ENCODE peak calls at places on chromosome 15, in five cellular contexts. Z, R, S, V and I are unnamed samples.

GRCh38 chr15:81189583-81190283 is 6.9 kb upstream of the IL16 start:
- DNase-seq in Z (peak), R (no peak), S (peak), V (peak), I (peak)

GRCh38 chr15:78915341-78916087 is 29.3 kb downstream of the CTSH start:
- DNase-seq in Z (peak), R (no peak), S (no peak), V (no peak), I (no peak)

GRCh38 chr15:70362911-70363310 is 265.2 kb upstream of the TLE3 start:
- DNase-seq in Z (peak), R (peak), S (no peak), V (peak), I (peak)

GRCh38 chr15:60526127-60526616 is 47.2 kb upstream of the ICE2 start:
- DNase-seq in Z (no peak), R (peak), S (peak), V (peak), I (no peak)

GRCh38 chr15:48424076-48424475 is 92.8 kb downstream of the DUT start:
- DNase-seq in Z (peak), R (no peak), S (no peak), V (no peak), I (no peak)

GRCh38 chr15:49187537-49188245 is 17.6 kb downstream of the GALK2 start:
- DNase-seq in Z (peak), R (no peak), S (no peak), V (no peak), I (no peak)

GRCh38 chr15:99197861-99198260 is 51.5 kb downstream of the TTC23 start:
- DNase-seq in Z (no peak), R (no peak), S (no peak), V (no peak), I (no peak)

GRCh38 chr15:93029613-93030429 is 59.2 kb downstream of the RGMA start:
- DNase-seq in Z (peak), R (no peak), S (peak), V (no peak), I (no peak)

GRCh38 chr15:33031324-33031736 is 163.2 kb downstream of the FMN1 start:
- DNase-seq in Z (peak), R (no peak), S (no peak), V (no peak), I (no peak)

GRCh38 chr15:31248263-31248662 is 78.4 kb upstream of the KLF13 start:
- DNase-seq in Z (no peak), R (no peak), S (no peak), V (no peak), I (no peak)

GRCh38 chr15:67097424-67097823 is 32.0 kb downstream of the SMAD3 start:
- DNase-seq in Z (no peak), R (no peak), S (no peak), V (no peak), I (no peak)
- H3K27ac ChIP-seq in Z (peak), R (peak), S (peak), V (peak), I (peak)

DNA sequence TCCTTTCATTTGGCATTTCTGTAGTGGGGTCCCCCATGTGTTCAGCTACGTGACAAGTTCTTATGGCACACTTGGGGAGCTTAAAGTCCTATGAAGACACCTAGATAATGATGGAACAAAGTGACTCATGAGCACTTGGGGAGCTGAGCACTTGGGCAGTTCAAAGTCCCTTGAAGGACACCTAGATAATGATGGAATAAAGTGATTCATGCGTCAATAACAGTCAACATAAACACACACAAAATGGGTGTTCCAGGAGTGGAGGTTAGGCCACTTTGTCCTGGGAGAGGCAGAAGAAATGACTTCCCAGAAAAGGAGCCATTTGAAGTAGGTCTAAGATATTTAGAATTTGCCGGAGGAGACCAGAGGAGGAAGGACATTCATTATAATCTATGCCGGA is 66.6 kb downstream of the LDHAL6B start:
- DNase-seq in Z (no peak), R (no peak), S (no peak), V (no peak), I (no peak)
- H3K27ac ChIP-seq in Z (no peak), R (no peak), S (no peak), V (no peak), I (no peak)

DNA sequence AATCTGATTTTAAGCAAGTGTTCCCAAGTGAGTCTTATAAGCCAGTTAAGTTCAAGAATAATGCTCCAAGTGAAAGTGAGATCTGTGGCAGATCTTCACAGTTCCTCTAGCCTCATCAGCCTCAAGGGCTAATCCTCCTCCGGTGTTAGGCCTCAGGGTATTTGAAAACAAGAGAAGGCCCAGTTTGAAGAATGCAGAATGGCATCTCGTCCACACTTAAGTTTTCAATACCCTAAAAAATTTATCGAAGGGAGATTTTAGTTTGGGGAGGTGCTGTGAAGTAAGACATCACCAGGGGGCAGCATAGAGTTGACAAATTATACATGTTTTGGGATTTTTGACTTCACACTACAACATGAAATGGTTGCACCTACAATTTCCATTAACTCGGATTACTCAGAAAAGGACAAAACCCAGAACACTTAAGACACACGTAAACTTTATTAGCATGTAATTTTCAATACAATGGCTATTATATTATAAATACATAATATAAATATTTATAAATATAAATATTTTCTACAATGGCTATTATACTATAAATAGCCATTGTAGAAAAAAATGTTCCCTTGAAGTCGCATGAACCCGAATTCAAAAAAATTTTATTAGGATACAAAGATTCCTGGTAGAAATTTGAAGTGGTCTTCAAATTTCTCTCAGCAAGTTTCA is 2.3 kb upstream of the TMEM266 start:
- DNase-seq in Z (peak), R (peak), S (no peak), V (peak), I (no peak)
- H3K27ac ChIP-seq in Z (no peak), R (no peak), S (no peak), V (no peak), I (no peak)

DNA sequence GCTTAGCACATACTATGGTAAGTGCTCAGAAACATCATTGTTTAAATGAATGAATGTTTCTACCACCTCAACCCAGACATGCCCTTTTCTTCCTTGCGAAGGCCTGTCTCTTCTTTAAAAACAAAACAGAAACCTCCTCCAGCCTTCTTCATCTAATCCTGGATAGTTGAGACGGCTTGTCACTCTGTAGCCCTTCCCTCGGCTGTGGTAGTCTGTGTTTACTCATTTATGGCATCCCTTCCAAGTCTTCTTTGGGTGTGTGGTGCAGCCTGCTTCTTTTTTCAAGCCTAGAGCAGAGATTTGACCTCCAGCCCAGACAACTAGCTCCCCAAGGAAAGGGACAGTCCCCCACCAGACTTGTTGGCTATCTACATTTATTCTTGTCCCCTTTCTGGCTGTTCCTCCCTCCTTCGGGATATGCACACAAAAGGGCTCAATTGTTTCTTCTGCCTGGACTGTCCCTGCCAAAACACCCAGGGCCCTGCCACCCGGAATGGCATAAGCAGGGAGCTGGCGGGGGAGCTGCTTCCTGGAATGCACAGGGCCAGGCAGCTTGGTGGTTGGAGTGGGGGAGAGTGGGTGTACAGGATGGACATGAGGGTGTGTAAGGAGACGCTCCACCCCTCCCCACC is 67.8 kb downstream of the ITGA11 start:
- DNase-seq in Z (peak), R (no peak), S (no peak), V (no peak), I (no peak)
- H3K27ac ChIP-seq in Z (peak), R (no peak), S (peak), V (peak), I (peak)

GRCh38 chr15:40081691-40082194 is 26.9 kb downstream of the BMF start:
- DNase-seq in Z (peak), R (peak), S (peak), V (peak), I (peak)
- H3K27ac ChIP-seq in Z (peak), R (peak), S (peak), V (peak), I (peak)

GRCh38 chr15:67082007-67082536 is 16.7 kb downstream of the SMAD3 start:
- DNase-seq in Z (no peak), R (no peak), S (no peak), V (peak), I (no peak)
- H3K27ac ChIP-seq in Z (peak), R (no peak), S (peak), V (peak), I (no peak)